ENCODE peak calls at places on chromosomes 3 and 15, in ten cellular contexts. One of them, this sample, is unnamed.

GRCh38 chr3:40267940-40268707 is 41.4 kb upstream of the EIF1B start:
- DNase-seq in ovary: no peak
- DNase-seq in uterus: no peak
- DNase-seq in adrenal gland: no peak
- DNase-seq in IMR-90: no peak
- DNase-seq in breast epithelium: no peak
- DNase-seq in stomach: no peak
- DNase-seq in HepG2: no peak
- DNase-seq in NB4: no peak
- DNase-seq in A549: no peak
- DNase-seq in this sample: no peak

GRCh38 chr15:58515807-58516206 is 84.0 kb downstream of the LIPC start:
- DNase-seq in breast epithelium: no peak
- DNase-seq in ovary: no peak
- DNase-seq in HepG2: no peak
- DNase-seq in NB4: no peak
- DNase-seq in uterus: no peak
- DNase-seq in adrenal gland: no peak
- DNase-seq in stomach: no peak
- DNase-seq in IMR-90: no peak
- DNase-seq in A549: no peak
- DNase-seq in this sample: no peak

GRCh38 chr15:36992454-36992853 is 107.9 kb downstream of the MEIS2 start:
- DNase-seq in A549: no peak
- DNase-seq in uterus: no peak
- DNase-seq in NB4: no peak
- DNase-seq in ovary: no peak
- DNase-seq in HepG2: no peak
- DNase-seq in adrenal gland: no peak
- DNase-seq in stomach: no peak
- DNase-seq in IMR-90: no peak
- DNase-seq in breast epithelium: no peak
- DNase-seq in this sample: no peak

GRCh38 chr3:60176614-60177013 is 1074.6 kb downstream of the FHIT start:
- DNase-seq in NB4: no peak
- DNase-seq in IMR-90: no peak
- DNase-seq in stomach: no peak
- DNase-seq in uterus: no peak
- DNase-seq in A549: no peak
- DNase-seq in ovary: no peak
- DNase-seq in adrenal gland: no peak
- DNase-seq in breast epithelium: no peak
- DNase-seq in HepG2: no peak
- DNase-seq in this sample: no peak

GRCh38 chr3:153138267-153139210 is 23.5 kb upstream of the RAP2B start:
- DNase-seq in uterus: peak; percentile 38
- DNase-seq in breast epithelium: peak; percentile 57
- DNase-seq in A549: peak; percentile 95
- DNase-seq in adrenal gland: peak; percentile 24
- DNase-seq in stomach: peak; percentile 70
- DNase-seq in ovary: no peak
- DNase-seq in HepG2: peak; percentile 97
- DNase-seq in IMR-90: peak; percentile 96
- DNase-seq in NB4: peak; percentile 59
- DNase-seq in this sample: peak; percentile 65

GRCh38 chr3:77475545-77475944 is 435.6 kb downstream of the ROBO2 start:
- DNase-seq in A549: no peak
- DNase-seq in IMR-90: no peak
- DNase-seq in HepG2: no peak
- DNase-seq in adrenal gland: no peak
- DNase-seq in NB4: no peak
- DNase-seq in uterus: no peak
- DNase-seq in ovary: no peak
- DNase-seq in breast epithelium: no peak
- DNase-seq in stomach: no peak
- DNase-seq in this sample: no peak

GRCh38 chr3:13636874-13637273 is 87.9 kb downstream of the FBLN2 start:
- DNase-seq in NB4: no peak
- DNase-seq in ovary: no peak
- DNase-seq in uterus: no peak
- DNase-seq in adrenal gland: no peak
- DNase-seq in IMR-90: no peak
- DNase-seq in breast epithelium: no peak
- DNase-seq in HepG2: no peak
- DNase-seq in A549: no peak
- DNase-seq in stomach: no peak
- DNase-seq in this sample: no peak

GRCh38 chr3:134356411-134357040 is 17.7 kb downstream of the AMOTL2 start:
- DNase-seq in IMR-90: no peak
- DNase-seq in NB4: no peak
- DNase-seq in stomach: no peak
- DNase-seq in HepG2: no peak
- DNase-seq in A549: no peak
- DNase-seq in ovary: no peak
- DNase-seq in adrenal gland: no peak
- DNase-seq in breast epithelium: no peak
- DNase-seq in uterus: no peak
- DNase-seq in this sample: no peak

GRCh38 chr3:121834079-121834730 is 655 bp downstream of the IQCB1 start:
- DNase-seq in uterus: no peak
- DNase-seq in breast epithelium: no peak
- DNase-seq in A549: no peak
- DNase-seq in ovary: no peak
- DNase-seq in adrenal gland: no peak
- DNase-seq in HepG2: peak; percentile 13
- DNase-seq in NB4: peak; percentile 25
- DNase-seq in stomach: no peak
- DNase-seq in IMR-90: peak; percentile 8
- DNase-seq in this sample: peak; percentile 23

GRCh38 chr3:24058940-24059705 is 114.0 kb downstream of the NR1D2 start:
- DNase-seq in ovary: no peak
- DNase-seq in adrenal gland: no peak
- DNase-seq in stomach: no peak
- DNase-seq in uterus: no peak
- DNase-seq in HepG2: no peak
- DNase-seq in NB4: no peak
- DNase-seq in IMR-90: no peak
- DNase-seq in breast epithelium: no peak
- DNase-seq in A549: no peak
- DNase-seq in this sample: no peak

GRCh38 chr3:73120710-73121109 is 59.3 kb downstream of the EBLN2 start:
- DNase-seq in A549: no peak
- DNase-seq in IMR-90: no peak
- DNase-seq in ovary: no peak
- DNase-seq in uterus: no peak
- DNase-seq in stomach: no peak
- DNase-seq in breast epithelium: no peak
- DNase-seq in HepG2: no peak
- DNase-seq in adrenal gland: no peak
- DNase-seq in NB4: no peak
- DNase-seq in this sample: no peak

GRCh38 chr3:136194409-136195257 is 1.5 kb downstream of the MSL2 start:
- DNase-seq in adrenal gland: no peak
- DNase-seq in stomach: peak; percentile 43
- DNase-seq in HepG2: no peak
- DNase-seq in uterus: no peak
- DNase-seq in breast epithelium: no peak
- DNase-seq in A549: no peak
- DNase-seq in ovary: peak; percentile 11
- DNase-seq in IMR-90: peak; percentile 23
- DNase-seq in NB4: peak; percentile 86
- DNase-seq in this sample: peak; percentile 62

GRCh38 chr3:136196401-136197158 is 445 bp upstream of the MSL2 start:
- DNase-seq in NB4: peak; percentile 99
- DNase-seq in A549: peak; percentile 99
- DNase-seq in uterus: peak; percentile 99
- DNase-seq in breast epithelium: peak; percentile 98
- DNase-seq in HepG2: peak; percentile 98
- DNase-seq in stomach: peak; percentile 98
- DNase-seq in IMR-90: peak; percentile 100
- DNase-seq in ovary: peak; percentile 99
- DNase-seq in adrenal gland: peak; percentile 98
- DNase-seq in this sample: peak; percentile 100

GRCh38 chr3:136197159-136197715 is 1.1 kb upstream of the MSL2 start:
- DNase-seq in ovary: no peak
- DNase-seq in A549: no peak
- DNase-seq in adrenal gland: no peak
- DNase-seq in NB4: peak; percentile 38
- DNase-seq in stomach: no peak
- DNase-seq in breast epithelium: no peak
- DNase-seq in HepG2: peak; percentile 70
- DNase-seq in IMR-90: no peak
- DNase-seq in uterus: no peak
- DNase-seq in this sample: peak; percentile 61

GRCh38 chr3:136195258-136196063 is 674 bp downstream of the MSL2 start:
- DNase-seq in A549: peak; percentile 82
- DNase-seq in IMR-90: peak; percentile 64
- DNase-seq in NB4: peak; percentile 86
- DNase-seq in adrenal gland: peak; percentile 83
- DNase-seq in ovary: peak; percentile 81
- DNase-seq in stomach: peak; percentile 72
- DNase-seq in breast epithelium: peak; percentile 68
- DNase-seq in uterus: peak; percentile 79
- DNase-seq in HepG2: peak; percentile 61
- DNase-seq in this sample: peak; percentile 83

GRCh38 chr3:136196064-136196400 is at the start of gene MSL2:
- DNase-seq in adrenal gland: no peak
- DNase-seq in breast epithelium: peak; percentile 68
- DNase-seq in A549: no peak
- DNase-seq in ovary: no peak
- DNase-seq in uterus: no peak
- DNase-seq in IMR-90: no peak
- DNase-seq in NB4: no peak
- DNase-seq in HepG2: no peak
- DNase-seq in stomach: no peak
- DNase-seq in this sample: peak; percentile 93
- TF ChIP-seq POLR2A in adrenal gland: peak; percentile 51
- TF ChIP-seq POLR2A in breast epithelium: peak; percentile 85
- TF ChIP-seq POLR2A in A549: peak; percentile 56
- TF ChIP-seq POLR2A in ovary: peak; percentile 82
- TF ChIP-seq POLR2A in uterus: no peak
- TF ChIP-seq POLR2A in IMR-90: peak; percentile 84
- TF ChIP-seq POLR2A in NB4: peak; percentile 71
- TF ChIP-seq POLR2A in HepG2: no peak
- TF ChIP-seq POLR2A in stomach: no peak
- TF ChIP-seq POLR2A in this sample: no peak

GRCh38 chr15:31024330-31024729 is 32.9 kb upstream of the MTMR10 start:
- DNase-seq in adrenal gland: no peak
- DNase-seq in stomach: no peak
- DNase-seq in uterus: no peak
- DNase-seq in NB4: no peak
- DNase-seq in ovary: no peak
- DNase-seq in breast epithelium: no peak
- DNase-seq in A549: peak; percentile 75
- DNase-seq in HepG2: peak; percentile 79
- DNase-seq in IMR-90: peak; percentile 99
- DNase-seq in this sample: no peak
- TF ChIP-seq POLR2A in adrenal gland: no peak
- TF ChIP-seq POLR2A in stomach: no peak
- TF ChIP-seq POLR2A in uterus: no peak
- TF ChIP-seq POLR2A in NB4: no peak
- TF ChIP-seq POLR2A in ovary: no peak
- TF ChIP-seq POLR2A in breast epithelium: no peak
- TF ChIP-seq POLR2A in A549: no peak
- TF ChIP-seq POLR2A in HepG2: no peak
- TF ChIP-seq POLR2A in IMR-90: no peak
- TF ChIP-seq POLR2A in this sample: no peak

GRCh38 chr15:55196458-55197361 is at the start of gene RSL24D1:
- DNase-seq in ovary: peak; percentile 94
- DNase-seq in uterus: peak; percentile 97
- DNase-seq in adrenal gland: peak; percentile 95
- DNase-seq in IMR-90: peak; percentile 99
- DNase-seq in NB4: peak; percentile 99
- DNase-seq in stomach: peak; percentile 97
- DNase-seq in A549: peak; percentile 99
- DNase-seq in HepG2: peak; percentile 98
- DNase-seq in breast epithelium: peak; percentile 95
- DNase-seq in this sample: peak; percentile 98
- TF ChIP-seq POLR2A in ovary: peak; percentile 84
- TF ChIP-seq POLR2A in uterus: peak; percentile 78
- TF ChIP-seq POLR2A in adrenal gland: peak; percentile 96
- TF ChIP-seq POLR2A in IMR-90: peak; percentile 85
- TF ChIP-seq POLR2A in NB4: peak; percentile 93
- TF ChIP-seq POLR2A in stomach: no peak
- TF ChIP-seq POLR2A in A549: peak; percentile 91
- TF ChIP-seq POLR2A in HepG2: peak; percentile 86
- TF ChIP-seq POLR2A in breast epithelium: peak; percentile 48
- TF ChIP-seq POLR2A in this sample: peak; percentile 97

GRCh38 chr15:67083135-67083766 is 17.8 kb downstream of the SMAD3 start:
- DNase-seq in NB4: peak; percentile 76
- DNase-seq in breast epithelium: no peak
- DNase-seq in HepG2: no peak
- DNase-seq in stomach: no peak
- DNase-seq in adrenal gland: no peak
- DNase-seq in IMR-90: peak; percentile 71
- DNase-seq in uterus: no peak
- DNase-seq in ovary: no peak
- DNase-seq in A549: no peak
- DNase-seq in this sample: no peak

GRCh38 chr15:67080900-67081431 is 15.6 kb downstream of the SMAD3 start:
- DNase-seq in uterus: peak; percentile 53
- DNase-seq in ovary: no peak
- DNase-seq in HepG2: no peak
- DNase-seq in IMR-90: peak; percentile 84
- DNase-seq in breast epithelium: no peak
- DNase-seq in NB4: peak; percentile 96
- DNase-seq in stomach: no peak
- DNase-seq in adrenal gland: no peak
- DNase-seq in A549: peak; percentile 71
- DNase-seq in this sample: peak; percentile 65

GRCh38 chr15:67084561-67084960 is 19.2 kb downstream of the SMAD3 start:
- DNase-seq in NB4: no peak
- DNase-seq in stomach: no peak
- DNase-seq in uterus: no peak
- DNase-seq in IMR-90: no peak
- DNase-seq in breast epithelium: no peak
- DNase-seq in A549: no peak
- DNase-seq in HepG2: no peak
- DNase-seq in ovary: no peak
- DNase-seq in adrenal gland: no peak
- DNase-seq in this sample: no peak

GRCh38 chr15:67080118-67080899 is 14.9 kb downstream of the SMAD3 start:
- DNase-seq in A549: no peak
- DNase-seq in HepG2: no peak
- DNase-seq in adrenal gland: no peak
- DNase-seq in stomach: peak; percentile 63
- DNase-seq in ovary: peak; percentile 76
- DNase-seq in uterus: no peak
- DNase-seq in NB4: no peak
- DNase-seq in breast epithelium: no peak
- DNase-seq in IMR-90: peak; percentile 66
- DNase-seq in this sample: no peak

DNA sequence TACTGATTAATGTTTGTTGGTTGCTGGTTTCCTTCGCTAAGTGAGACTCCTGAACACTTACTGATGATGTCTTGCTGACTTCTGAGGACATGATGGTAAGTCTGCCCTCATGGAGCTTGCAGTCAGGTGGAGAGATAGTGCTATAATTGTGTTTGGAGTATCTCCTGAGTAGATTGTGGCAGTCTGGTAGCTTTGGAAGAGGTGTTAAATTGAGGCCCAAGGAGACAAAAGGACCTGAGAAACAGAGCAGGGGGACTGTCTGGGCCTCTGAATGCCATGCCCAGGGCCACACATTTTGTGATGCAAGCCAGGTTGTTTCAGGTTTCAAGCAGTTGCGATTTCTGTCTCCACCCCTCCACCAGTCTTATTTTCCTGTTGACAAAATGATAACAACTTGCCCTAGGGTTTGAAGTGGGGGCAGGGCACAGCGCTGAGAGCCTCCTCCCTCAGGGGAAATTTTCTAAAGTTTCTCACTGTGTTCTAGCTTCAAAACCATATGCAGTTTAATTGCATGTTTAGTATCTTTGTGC is 16.7 kb downstream of the SMAD3 start:
- DNase-seq in A549: no peak
- DNase-seq in ovary: no peak
- DNase-seq in uterus: no peak
- DNase-seq in breast epithelium: no peak
- DNase-seq in IMR-90: no peak
- DNase-seq in HepG2: no peak
- DNase-seq in stomach: peak; percentile 81
- DNase-seq in adrenal gland: no peak
- DNase-seq in NB4: peak; percentile 55
- DNase-seq in this sample: peak; percentile 87
- TF ChIP-seq POLR2A in A549: no peak
- TF ChIP-seq POLR2A in ovary: no peak
- TF ChIP-seq POLR2A in uterus: no peak
- TF ChIP-seq POLR2A in breast epithelium: no peak
- TF ChIP-seq POLR2A in IMR-90: no peak
- TF ChIP-seq POLR2A in HepG2: no peak
- TF ChIP-seq POLR2A in stomach: no peak
- TF ChIP-seq POLR2A in adrenal gland: no peak
- TF ChIP-seq POLR2A in NB4: no peak
- TF ChIP-seq POLR2A in this sample: no peak

This sample was measured in erythroblast.